ENCODE peak calls at places on chromosomes 1 and 21, in five cellular contexts. B, S, G, N and A are unnamed samples.
A peak's percentile ranks its signal among the peaks of the same experiment; 100 is the strongest.

GRCh38 chr1:155006601-155007101 is 4.0 kb downstream of the ZBTB7B start:
- DNase-seq in B (peak; percentile 37), S (no peak), G (no peak), N (no peak), A (no peak)

GRCh38 chr1:31934706-31935629 is 3.2 kb downstream of the PTP4A2 start:
- DNase-seq in B (peak; percentile 38), S (no peak), G (peak; percentile 49), N (peak; percentile 67), A (no peak)

GRCh38 chr1:245404527-245404926 is 249.7 kb downstream of the KIF26B start:
- DNase-seq in B (no peak), S (no peak), G (no peak), N (no peak), A (no peak)

GRCh38 chr1:25599969-25600610 is 16.5 kb upstream of the MAN1C1 start:
- DNase-seq in B (no peak), S (no peak), G (no peak), N (no peak), A (no peak)

GRCh38 chr21:27275294-27275927 is 308.5 kb upstream of the ADAMTS5 start:
- DNase-seq in B (no peak), S (no peak), G (peak; percentile 7), N (no peak), A (no peak)

GRCh38 chr1:1928231-1929101 is 9.4 kb upstream of the TMEM52 start:
- DNase-seq in B (peak; percentile 7), S (no peak), G (no peak), N (no peak), A (no peak)

GRCh38 chr1:199041173-199041914 is 402.5 kb downstream of the PTPRC start:
- DNase-seq in B (no peak), S (no peak), G (no peak), N (no peak), A (no peak)

GRCh38 chr1:240117930-240118329 is 26.2 kb downstream of the FMN2 start:
- DNase-seq in B (no peak), S (no peak), G (no peak), N (no peak), A (no peak)

GRCh38 chr1:65265296-65266271 is 43.8 kb upstream of the DNAJC6 start:
- DNase-seq in B (peak; percentile 25), S (peak; percentile 31), G (peak; percentile 74), N (peak; percentile 36), A (peak; percentile 48)

GRCh38 chr1:200154069-200154767 is 126.7 kb downstream of the NR5A2 start:
- DNase-seq in B (peak; percentile 17), S (no peak), G (no peak), N (no peak), A (no peak)

GRCh38 chr1:232260861-232261260 is 369.1 kb downstream of the SIPA1L2 start:
- DNase-seq in B (no peak), S (no peak), G (no peak), N (no peak), A (no peak)

GRCh38 chr21:32337206-32337605 is 38.6 kb downstream of the MRAP start:
- DNase-seq in B (no peak), S (no peak), G (no peak), N (no peak), A (no peak)

GRCh38 chr1:108121361-108122143 is 78.6 kb downstream of the SLC25A24 start:
- DNase-seq in B (no peak), S (no peak), G (peak; percentile 30), N (no peak), A (peak; percentile 52)

GRCh38 chr1:228141871-228142615 is 2.0 kb downstream of the GUK1 start:
- DNase-seq in B (no peak), S (peak; percentile 17), G (no peak), N (no peak), A (no peak)

GRCh38 chr1:222043444-222044292 is 301.8 kb upstream of the DUSP10 start:
- DNase-seq in B (no peak), S (no peak), G (peak; percentile 76), N (no peak), A (peak; percentile 25)

GRCh38 chr1:39214998-39215873 is 10.7 kb downstream of the MACF1 start:
- DNase-seq in B (peak; percentile 42), S (no peak), G (peak; percentile 25), N (peak; percentile 41), A (peak; percentile 38)

GRCh38 chr1:64062941-64063581 is 140.4 kb upstream of the UBE2U start:
- DNase-seq in B (no peak), S (no peak), G (no peak), N (no peak), A (no peak)

GRCh38 chr21:38948377-38948776 is 142.6 kb downstream of the ETS2 start:
- DNase-seq in B (no peak), S (no peak), G (no peak), N (no peak), A (no peak)

GRCh38 chr1:112674986-112675727 is 698 bp downstream of the MOV10 start:
- DNase-seq in B (peak; percentile 53), S (peak; percentile 62), G (peak; percentile 77), N (peak; percentile 47), A (peak; percentile 46)

GRCh38 chr1:55078470-55078869 is 39.1 kb downstream of the PCSK9 start:
- DNase-seq in B (no peak), S (no peak), G (no peak), N (no peak), A (no peak)

GRCh38 chr1:59360170-59360569 is 63.3 kb downstream of the FGGY start:
- DNase-seq in B (no peak), S (no peak), G (no peak), N (no peak), A (no peak)

DNA sequence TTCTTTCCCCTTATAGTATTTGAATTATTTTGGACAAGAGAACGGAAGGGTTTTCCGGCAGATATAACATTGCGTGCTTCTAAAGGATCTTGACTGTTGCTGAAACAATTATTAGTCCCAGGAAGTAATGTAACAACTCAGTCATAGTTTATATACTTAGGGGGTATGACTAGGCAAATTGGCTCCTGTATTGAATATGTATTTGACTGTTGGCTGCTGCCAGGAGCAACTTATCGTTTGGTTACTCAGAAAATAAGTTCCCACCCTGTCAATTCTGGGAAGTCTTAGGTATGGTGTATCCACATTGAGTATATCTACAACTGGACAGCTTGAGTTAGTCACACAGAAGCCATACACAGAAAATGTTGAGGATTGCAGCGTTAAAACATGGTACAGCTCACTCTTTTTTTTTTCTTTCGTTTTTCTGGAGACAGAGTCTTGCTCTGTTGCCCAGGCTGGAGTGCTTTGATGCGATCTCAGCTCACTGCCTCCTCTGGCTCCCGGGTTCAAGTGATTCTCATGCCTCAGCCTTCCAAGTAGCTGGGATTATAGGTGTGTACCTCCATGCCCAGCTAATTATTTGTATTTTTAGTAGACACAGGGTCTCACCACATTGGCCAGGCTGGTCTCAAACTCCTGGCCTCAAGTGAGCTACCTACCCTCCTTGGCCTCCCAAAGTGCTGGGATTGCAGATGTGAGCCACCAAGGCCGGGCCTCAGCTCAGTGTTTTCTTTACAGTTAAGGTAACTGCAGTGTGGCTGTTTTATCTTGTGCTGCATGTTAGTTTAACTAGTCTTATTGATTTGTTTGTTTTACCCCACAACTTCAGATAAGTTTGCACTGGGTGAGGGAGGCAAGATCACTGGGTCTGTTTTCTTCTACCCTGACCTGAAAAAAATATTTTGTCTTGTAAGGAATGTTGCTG is 10.2 kb downstream of the SMAP2 start:
- DNase-seq in B (no peak), S (no peak), G (no peak), N (no peak), A (no peak)
- H3K4me1 ChIP-seq in B (peaks cover 28% of the 10 kb centered on the region), S (no peaks in the 10 kb centered on the region), G (peaks cover 39% of the 10 kb centered on the region), N (peaks cover 9% of the 10 kb centered on the region), A (peaks cover 38% of the 10 kb centered on the region)

GRCh38 chr1:215146252-215146975 is 63.9 kb downstream of the KCNK2 start:
- DNase-seq in B (peak; percentile 13), S (no peak), G (peak; percentile 52), N (peak; percentile 20), A (no peak)
- TF ChIP-seq CTCF in B (no peak), S (no peak), G (peak; percentile 80), N (no peak), A (no peak)

GRCh38 chr1:156549831-156550230 is 22.5 kb downstream of the IQGAP3 start:
- DNase-seq in B (no peak), S (no peak), G (no peak), N (no peak), A (no peak)

GRCh38 chr1:156549390-156549789 is 23.0 kb downstream of the IQGAP3 start:
- DNase-seq in B (no peak), S (no peak), G (no peak), N (no peak), A (no peak)

GRCh38 chr1:156551866-156552265 is 20.5 kb downstream of the IQGAP3 start:
- DNase-seq in B (no peak), S (no peak), G (no peak), N (no peak), A (no peak)

GRCh38 chr1:156551066-156551643 is 21.2 kb downstream of the IQGAP3 start:
- DNase-seq in B (no peak), S (no peak), G (no peak), N (no peak), A (no peak)

GRCh38 chr1:156550346-156550745 is 22.0 kb downstream of the IQGAP3 start:
- DNase-seq in B (no peak), S (no peak), G (no peak), N (no peak), A (peak; percentile 37)
- H3K4me3 ChIP-seq in B (no peak overlapping the region), S (no peak overlapping the region), G (no peak overlapping the region), N (no peak overlapping the region), A (no peak overlapping the region)

GRCh38 chr1:201556841-201557571 is 18.1 kb downstream of the NAV1 start:
- DNase-seq in B (no peak), S (no peak), G (no peak), N (no peak), A (no peak)

GRCh38 chr1:201554789-201555592 is 16.1 kb downstream of the NAV1 start:
- DNase-seq in B (no peak), S (no peak), G (no peak), N (no peak), A (no peak)

GRCh38 chr1:201559679-201560162 is 20.8 kb downstream of the NAV1 start:
- DNase-seq in B (peak; percentile 81), S (peak; percentile 83), G (peak; percentile 88), N (peak; percentile 76), A (peak; percentile 83)

GRCh38 chr1:201555593-201555945 is 16.6 kb downstream of the NAV1 start:
- DNase-seq in B (no peak), S (no peak), G (no peak), N (no peak), A (peak; percentile 61)

GRCh38 chr1:201557572-201557958 is 18.6 kb downstream of the NAV1 start:
- DNase-seq in B (no peak), S (no peak), G (no peak), N (no peak), A (no peak)
- H3K4me1 ChIP-seq in B (peaks cover 14% of the 10 kb centered on the region), S (no peaks in the 10 kb centered on the region), G (no peaks in the 10 kb centered on the region), N (no peaks in the 10 kb centered on the region), A (peaks cover 92% of the 10 kb centered on the region)

GRCh38 chr1:109718495-109718894 is 6.4 kb downstream of the GSTM5 start:
- DNase-seq in B (no peak), S (no peak), G (no peak), N (no peak), A (no peak)
- TF ChIP-seq CTCF in B (peak; percentile 31), S (no peak), G (peak; percentile 22), N (peak; percentile 19), A (peak; percentile 47)

GRCh38 chr1:213989740-213990472 is 2.1 kb downstream of the PROX1 start:
- DNase-seq in B (peak; percentile 35), S (peak; percentile 52), G (peak; percentile 37), N (peak; percentile 57), A (no peak)
- H3K4me3 ChIP-seq in B (peak overlapping the region; percentile 70), S (no peak overlapping the region), G (peak overlapping the region; percentile 86), N (peak overlapping the region; percentile 43), A (peak overlapping the region; percentile 65)